ENCODE peak calls at places on chromosome 6, in four cellular contexts. C is heart right ventricle, D is psoas muscle, Y is adrenal gland. O is an unnamed sample.

GRCh38 chr6:121505284-121505683 is 69.8 kb downstream of the GJA1 start:
- DNase-seq in C (no peak), D (no peak), Y (no peak), O (no peak)

GRCh38 chr6:11224966-11225463 is 7.5 kb downstream of the NEDD9 start:
- DNase-seq in C (no peak), D (no peak), Y (no peak), O (no peak)

GRCh38 chr6:33279971-33280511 is 3.1 kb downstream of the B3GALT4 start:
- DNase-seq in C (no peak), D (no peak), Y (peak; percentile 22), O (peak; percentile 68)

GRCh38 chr6:156068870-156069269 is 613.2 kb upstream of the NOX3 start:
- DNase-seq in C (no peak), D (no peak), Y (no peak), O (no peak)

GRCh38 chr6:2891768-2892170 is 11.3 kb downstream of the SERPINB9 start:
- DNase-seq in C (no peak), D (no peak), Y (no peak), O (no peak)

GRCh38 chr6:127439718-127440117 is 19.5 kb downstream of the KIAA0408 start:
- DNase-seq in C (no peak), D (no peak), Y (no peak), O (no peak)

GRCh38 chr6:57261896-57262295 is 39.8 kb upstream of the RAB23 start:
- DNase-seq in C (no peak), D (no peak), Y (no peak), O (no peak)

GRCh38 chr6:33981861-33982260 is 164.0 kb downstream of the GRM4 start:
- DNase-seq in C (no peak), D (no peak), Y (no peak), O (no peak)

GRCh38 chr6:169420912-169421543 is 167.4 kb upstream of the THBS2 start:
- DNase-seq in C (no peak), D (no peak), Y (peak; percentile 67), O (peak; percentile 40)

GRCh38 chr6:145960918-145961604 is 3.1 kb downstream of the SHPRH start:
- DNase-seq in C (peak; percentile 14), D (no peak), Y (peak; percentile 1), O (no peak)

GRCh38 chr6:38531134-38531533 is 108.6 kb downstream of the BTBD9 start:
- DNase-seq in C (no peak), D (no peak), Y (no peak), O (no peak)

GRCh38 chr6:34132486-34133185 is 13.3 kb downstream of the GRM4 start:
- DNase-seq in C (no peak), D (no peak), Y (peak; percentile 46), O (peak; percentile 39)

GRCh38 chr6:57089265-57089664 is 723 bp upstream of the ZNF451 start:
- DNase-seq in C (no peak), D (no peak), Y (no peak), O (no peak)

GRCh38 chr6:14641401-14641800 is 523.8 kb downstream of the CD83 start:
- DNase-seq in C (no peak), D (no peak), Y (no peak), O (no peak)

GRCh38 chr6:165488624-165489295 is 174.3 kb downstream of the PDE10A start:
- DNase-seq in C (no peak), D (no peak), Y (no peak), O (no peak)

GRCh38 chr6:170135821-170136471 is 154.9 kb downstream of the DLL1 start:
- DNase-seq in C (no peak), D (peak; percentile 55), Y (no peak), O (no peak)

GRCh38 chr6:167529684-167530335 is 204.9 kb downstream of the TTLL2 start:
- DNase-seq in C (no peak), D (no peak), Y (no peak), O (no peak)

GRCh38 chr6:5151955-5152401 is 66.8 kb downstream of the PPP1R3G start:
- DNase-seq in C (no peak), D (no peak), Y (no peak), O (no peak)

GRCh38 chr6:20610636-20611200 is 76.5 kb downstream of the CDKAL1 start:
- DNase-seq in C (no peak), D (no peak), Y (no peak), O (no peak)

GRCh38 chr6:156028310-156029131 is 572.9 kb upstream of the NOX3 start:
- DNase-seq in C (no peak), D (no peak), Y (no peak), O (peak; percentile 84)

GRCh38 chr6:40845588-40845987 is 193.4 kb downstream of the UNC5CL start:
- DNase-seq in C (peak; percentile 35), D (no peak), Y (peak; percentile 51), O (peak; percentile 63)

GRCh38 chr6:146851837-146852236 is 253.1 kb downstream of the ADGB start:
- DNase-seq in C (no peak), D (no peak), Y (no peak), O (no peak)

GRCh38 chr6:31836676-31837611 is 9.4 kb downstream of the HSPA1B start:
- DNase-seq in C (no peak), D (no peak), Y (no peak), O (no peak)

GRCh38 chr6:31836036-31836675 is 8.6 kb downstream of the HSPA1B start:
- DNase-seq in C (no peak), D (no peak), Y (no peak), O (no peak)

GRCh38 chr6:31837612-31838553 is 10.3 kb downstream of the HSPA1B start:
- DNase-seq in C (no peak), D (no peak), Y (no peak), O (no peak)

GRCh38 chr6:31834367-31834703 is 6.8 kb downstream of the HSPA1B start:
- DNase-seq in C (peak; percentile 90), D (peak; percentile 94), Y (peak; percentile 91), O (peak; percentile 92)

DNA sequence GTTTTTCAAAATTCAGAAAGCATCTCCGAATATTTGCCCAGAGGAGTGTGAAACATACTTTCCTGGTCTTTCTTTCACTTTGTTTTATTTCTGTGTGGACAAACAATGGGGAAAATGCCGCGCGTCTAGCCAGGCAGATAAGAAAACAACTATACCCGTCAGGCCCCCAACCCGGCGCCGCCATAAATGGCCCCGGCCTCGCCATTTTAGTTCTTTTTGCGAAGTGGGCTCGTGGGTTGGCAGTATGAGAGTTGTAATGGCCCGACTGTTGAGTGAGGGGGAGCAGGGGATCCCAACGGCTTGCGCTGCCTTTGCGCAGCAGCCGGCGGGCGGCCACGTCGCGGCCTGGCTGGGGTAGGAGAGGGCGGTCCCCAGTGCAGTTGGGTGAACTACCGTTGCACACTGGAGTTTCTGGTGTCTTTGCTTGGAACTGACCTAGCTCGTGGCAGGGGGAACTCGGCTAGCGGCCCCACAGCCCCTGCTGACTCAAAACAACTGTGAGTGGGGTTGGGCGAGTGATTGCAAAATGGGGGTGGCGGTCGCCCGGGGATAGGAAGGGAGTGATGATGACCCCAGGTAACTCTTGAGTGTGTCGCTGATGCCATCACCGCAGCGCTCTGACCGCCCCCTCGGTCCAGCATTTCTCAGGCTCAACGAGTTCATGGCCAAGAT is 7.3 kb downstream of the HSPA1B start:
- DNase-seq in C (peak; percentile 81), D (peak; percentile 86), Y (peak; percentile 82), O (peak; percentile 80)
- H3K4me1 ChIP-seq in C (peaks cover 62% of the 10 kb centered on the region), D (peaks cover 46% of the 10 kb centered on the region), Y (peaks cover 49% of the 10 kb centered on the region), O (no peaks in the 10 kb centered on the region)

GRCh38 chr6:96542702-96543101 is 20.2 kb upstream of the FHL5 start:
- DNase-seq in C (no peak), D (no peak), Y (no peak), O (peak; percentile 11)
- TF ChIP-seq CTCF in C (peak; percentile 8), D (peak; percentile 21), Y (no peak), O (peak; percentile 51)

GRCh38 chr6:134962421-134962820 is 12.5 kb upstream of the ALDH8A1 start:
- DNase-seq in C (no peak), D (no peak), Y (no peak), O (no peak)
- H3K36me3 ChIP-seq in C (peaks cover 69% of the 10 kb centered on the region), D (peaks cover 56% of the 10 kb centered on the region), Y (no peaks in the 10 kb centered on the region), O (peaks cover 5% of the 10 kb centered on the region)

DNA sequence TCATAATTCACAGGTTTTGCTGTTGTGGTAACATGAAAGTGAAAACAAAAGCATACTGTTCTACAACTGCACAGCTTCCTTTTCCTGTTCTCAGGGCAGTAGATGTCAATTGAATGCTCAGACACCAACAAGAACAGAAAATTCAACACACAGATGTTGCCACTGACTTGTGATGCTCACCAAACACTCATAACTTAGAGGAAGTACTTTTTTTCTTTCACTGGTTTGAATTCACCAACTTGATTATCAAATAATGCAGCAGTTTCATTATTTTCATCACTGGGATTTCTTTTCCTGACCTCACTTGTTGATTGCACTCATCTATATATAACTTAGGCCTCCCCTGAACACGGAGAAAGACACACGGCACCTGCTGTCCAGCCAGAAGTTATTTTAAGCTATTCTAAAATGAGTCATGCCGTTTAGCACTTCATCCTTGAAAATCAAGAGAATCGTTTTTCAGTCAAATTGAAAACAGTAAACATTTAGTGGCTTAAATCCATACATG is 957 bp downstream of the TXLNB start:
- DNase-seq in C (peak; percentile 46), D (peak; percentile 60), Y (peak; percentile 24), O (no peak)
- H3K4me1 ChIP-seq in C (peaks cover 51% of the 10 kb centered on the region), D (peaks cover 25% of the 10 kb centered on the region), Y (peaks cover 26% of the 10 kb centered on the region), O (no peaks in the 10 kb centered on the region)

GRCh38 chr6:106556368-106556960 is 72.8 kb downstream of the RTN4IP1 start:
- DNase-seq in C (no peak), D (no peak), Y (no peak), O (no peak)
- TF ChIP-seq CTCF in C (no peak), D (peak; percentile 15), Y (no peak), O (peak; percentile 21)

GRCh38 chr6:35833534-35833933 is 28.4 kb downstream of the LHFPL5 start:
- DNase-seq in C (no peak), D (no peak), Y (no peak), O (no peak)
- H3K36me3 ChIP-seq in C (peaks cover 53% of the 10 kb centered on the region), D (peaks cover 50% of the 10 kb centered on the region), Y (no peaks in the 10 kb centered on the region), O (peaks cover 54% of the 10 kb centered on the region)